ENCODE peak calls at places on chromosome 7, in nine cellular contexts. W is colonic mucosa; K is neural progenitor cell; M is CD4-positive, alpha-beta T cell; Q is left ventricle myocardium inferior; Y is heart right ventricle; F is A549; S is CD8-positive, alpha-beta memory T cell; I is body of pancreas. O is an unnamed sample.

GRCh38 chr7:151218170-151218569 is 7.9 kb upstream of the H2BK1 start:
- DNase-seq in W (no peak), K (no peak), M (no peak), Q (no peak), Y (no peak), F (no peak), S (no peak), I (no peak), O (no peak)

GRCh38 chr7:94391716-94392390 is 2.8 kb upstream of the COL1A2 start:
- DNase-seq in W (no peak), K (peak; percentile 49), M (no peak), Q (peak; percentile 43), Y (peak; percentile 47), F (no peak), S (no peak), I (no peak), O (no peak)

GRCh38 chr7:40095695-40096327 is 38.6 kb downstream of the MPLKIP start:
- DNase-seq in W (no peak), K (no peak), M (no peak), Q (no peak), Y (no peak), F (no peak), S (no peak), I (no peak), O (no peak)

GRCh38 chr7:138755331-138755747 is 42.5 kb upstream of the TMEM213 start:
- DNase-seq in W (no peak), K (peak; percentile 48), M (no peak), Q (no peak), Y (no peak), F (no peak), S (no peak), I (no peak), O (no peak)

GRCh38 chr7:114885836-114886235 is 36.1 kb upstream of the MDFIC start:
- DNase-seq in W (no peak), K (no peak), M (no peak), Q (no peak), Y (no peak), F (no peak), S (no peak), I (no peak), O (no peak)

GRCh38 chr7:120160166-120160565 is 112.8 kb upstream of the KCND2 start:
- DNase-seq in W (no peak), K (no peak), M (no peak), Q (no peak), Y (no peak), F (no peak), S (no peak), I (no peak), O (no peak)

GRCh38 chr7:158060216-158060615 is 527.4 kb downstream of the PTPRN2 start:
- DNase-seq in W (no peak), K (no peak), M (no peak), Q (no peak), Y (no peak), F (no peak), S (no peak), I (no peak), O (no peak)

GRCh38 chr7:30917216-30917893 is 5.7 kb downstream of the AQP1 start:
- DNase-seq in W (no peak), K (no peak), M (no peak), Q (no peak), Y (no peak), F (no peak), S (no peak), I (no peak), O (no peak)

GRCh38 chr7:115087437-115087836 is 165.5 kb downstream of the MDFIC start:
- DNase-seq in W (no peak), K (no peak), M (no peak), Q (no peak), Y (peak; percentile 47), F (no peak), S (no peak), I (peak; percentile 31), O (no peak)

DNA sequence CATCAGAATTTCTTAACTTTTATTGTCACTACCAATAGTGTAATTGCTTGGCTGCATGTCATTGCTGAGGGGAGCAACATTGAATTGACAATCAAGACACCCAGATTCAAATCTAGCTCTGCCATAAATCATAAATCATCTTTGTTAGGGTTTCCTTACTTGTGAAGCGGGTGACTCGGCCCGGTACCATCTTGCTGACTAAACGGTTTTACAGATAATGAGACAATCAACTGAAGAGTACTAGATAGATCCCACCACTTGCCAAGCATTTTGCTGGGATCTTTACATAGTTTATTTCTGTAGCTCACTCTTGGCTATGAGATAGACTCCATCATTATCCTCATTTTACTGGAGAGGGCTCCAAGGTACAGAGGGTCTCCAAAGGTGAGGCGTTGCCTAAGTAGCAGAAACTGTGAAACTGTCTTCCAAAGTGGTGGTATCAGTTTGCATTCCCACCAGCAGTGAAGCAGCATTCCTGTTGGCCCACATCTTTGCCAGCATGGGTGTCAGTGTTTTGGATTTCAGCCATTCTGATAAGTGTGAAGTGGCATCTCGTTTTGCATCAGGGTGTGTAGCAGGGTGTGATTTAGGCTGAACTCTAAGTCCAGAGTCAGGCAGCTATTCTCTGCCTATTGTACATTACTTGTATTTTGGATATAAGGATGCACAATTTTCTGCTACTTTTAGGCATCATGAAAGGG is 168.7 kb upstream of the BMPER start:
- DNase-seq in W (no peak), K (no peak), M (no peak), Q (no peak), Y (no peak), F (no peak), S (no peak), I (no peak), O (no peak)
- H3K27ac ChIP-seq in W (no peak overlapping the region), K (no peak overlapping the region), M (no peak overlapping the region), Q (no peak overlapping the region), Y (no peak overlapping the region), F (no peak overlapping the region), S (no peak overlapping the region), I (no peak overlapping the region), O (no peak overlapping the region)

GRCh38 chr7:149689591-149689845 is 83.9 kb downstream of the ZNF467 start:
- DNase-seq in W (no peak), K (no peak), M (no peak), Q (no peak), Y (no peak), F (no peak), S (no peak), I (no peak), O (no peak)
- H3K27ac ChIP-seq in W (no peak overlapping the region), K (no peak overlapping the region), M (no peak overlapping the region), Q (no peak overlapping the region), Y (no peak overlapping the region), F (no peak overlapping the region), S (no peak overlapping the region), I (no peak overlapping the region), O (no peak overlapping the region)

GRCh38 chr7:105224884-105225651 is 163.7 kb downstream of the SRPK2 start:
- DNase-seq in W (no peak), K (no peak), M (no peak), Q (no peak), Y (no peak), F (peak; percentile 54), S (no peak), I (peak; percentile 50), O (no peak)
- H3K27ac ChIP-seq in W (no peak overlapping the region), K (no peak overlapping the region), M (no peak overlapping the region), Q (no peak overlapping the region), Y (no peak overlapping the region), F (peak overlapping the region; percentile 24), S (no peak overlapping the region), I (no peak overlapping the region), O (no peak overlapping the region)

DNA sequence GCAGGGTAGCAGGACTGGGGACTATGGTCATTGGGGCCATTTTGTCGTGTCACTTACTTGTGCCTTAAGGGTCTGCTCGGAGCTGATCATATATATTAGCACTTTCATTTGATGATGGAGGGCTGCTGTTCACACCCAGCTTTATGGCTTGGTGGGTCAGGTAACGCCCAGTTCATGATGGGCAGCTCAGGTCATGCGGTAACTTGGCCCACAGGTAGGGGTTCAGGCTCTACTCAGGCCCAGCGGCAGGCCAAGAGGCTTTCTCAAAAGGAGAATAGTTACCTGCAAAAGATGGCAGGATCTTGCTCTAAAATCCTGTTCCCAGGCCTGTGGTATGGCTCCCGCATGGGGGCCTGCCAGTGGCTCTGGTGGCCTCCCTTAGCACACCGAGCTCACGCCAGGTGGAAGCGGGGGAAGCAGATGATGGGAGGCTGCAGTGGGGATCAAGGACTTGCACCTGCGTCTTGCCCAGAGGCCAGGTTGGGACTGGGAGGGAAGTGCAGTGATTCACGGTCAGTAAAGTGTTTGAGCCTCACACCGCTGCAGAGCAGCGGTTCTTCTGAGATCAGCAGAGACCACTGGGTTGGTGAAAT is 109.5 kb downstream of the ADCY1 start:
- DNase-seq in W (no peak), K (no peak), M (no peak), Q (no peak), Y (no peak), F (no peak), S (no peak), I (no peak), O (no peak)
- H3K27ac ChIP-seq in W (no peak overlapping the region), K (no peak overlapping the region), M (no peak overlapping the region), Q (no peak overlapping the region), Y (no peak overlapping the region), F (no peak overlapping the region), S (no peak overlapping the region), I (no peak overlapping the region), O (no peak overlapping the region)

O was measured in CD8-positive, alpha-beta T cell.